ENCODE peak calls at places on chromosomes 7 and 10, in five cellular contexts. G, N, R, M and P are unnamed samples. For H3K27me3, the result is how much of the 10 kb centered on the place peaks cover.

GRCh38 chr7:76191783-76192240 is 9.9 kb upstream of the SRRM3 start:
- DNase-seq in G (no peak), N (no peak), R (peak), M (no peak), P (no peak)

GRCh38 chr10:62540389-62540788 is 166.2 kb downstream of the ZNF365 start:
- DNase-seq in G (no peak), N (no peak), R (no peak), M (no peak), P (no peak)

GRCh38 chr7:130942211-130942964 is 208.4 kb upstream of the KLF14 start:
- DNase-seq in G (peak), N (no peak), R (no peak), M (peak), P (no peak)

GRCh38 chr10:129918836-129919235 is 45.2 kb downstream of the EBF3 start:
- DNase-seq in G (no peak), N (no peak), R (no peak), M (no peak), P (peak)

GRCh38 chr10:49227406-49227805 is 39.2 kb upstream of the TMEM273 start:
- DNase-seq in G (no peak), N (no peak), R (no peak), M (no peak), P (no peak)

GRCh38 chr7:126856691-126857291 is 395.9 kb downstream of the GRM8 start:
- DNase-seq in G (no peak), N (peak), R (no peak), M (no peak), P (no peak)

GRCh38 chr10:15120523-15120922 is 23.4 kb downstream of the RPP38 start:
- DNase-seq in G (no peak), N (no peak), R (no peak), M (no peak), P (no peak)

GRCh38 chr7:129493555-129493954 is 8.8 kb upstream of the SMKR1 start:
- DNase-seq in G (no peak), N (peak), R (no peak), M (no peak), P (no peak)

GRCh38 chr10:22103701-22104100 is 100.2 kb upstream of the DNAJC1 start:
- DNase-seq in G (no peak), N (no peak), R (no peak), M (no peak), P (no peak)

GRCh38 chr7:138814806-138815332 is 16.9 kb upstream of the ATP6V0A4 start:
- DNase-seq in G (no peak), N (no peak), R (no peak), M (no peak), P (no peak)

GRCh38 chr7:133860628-133861135 is 266.5 kb upstream of the LRGUK start:
- DNase-seq in G (no peak), N (no peak), R (no peak), M (no peak), P (no peak)

GRCh38 chr7:71645836-71646235 is 513.9 kb downstream of the GALNT17 start:
- DNase-seq in G (no peak), N (no peak), R (no peak), M (no peak), P (no peak)

GRCh38 chr10:118309911-118310310 is 32.2 kb downstream of the FAM204A start:
- DNase-seq in G (no peak), N (no peak), R (no peak), M (no peak), P (no peak)

GRCh38 chr7:47759056-47759706 is 177.3 kb upstream of the TNS3 start:
- DNase-seq in G (no peak), N (no peak), R (no peak), M (no peak), P (no peak)

GRCh38 chr7:131231381-131232220 is 96.1 kb upstream of the MKLN1 start:
- DNase-seq in G (peak), N (peak), R (peak), M (no peak), P (peak)

GRCh38 chr7:157513162-157513621 is 176.4 kb downstream of the DNAJB6 start:
- DNase-seq in G (no peak), N (no peak), R (no peak), M (no peak), P (no peak)
- H3K27me3 ChIP-seq in G (under half), N (under half), R (under half), M (under half), P (under half)

DNA sequence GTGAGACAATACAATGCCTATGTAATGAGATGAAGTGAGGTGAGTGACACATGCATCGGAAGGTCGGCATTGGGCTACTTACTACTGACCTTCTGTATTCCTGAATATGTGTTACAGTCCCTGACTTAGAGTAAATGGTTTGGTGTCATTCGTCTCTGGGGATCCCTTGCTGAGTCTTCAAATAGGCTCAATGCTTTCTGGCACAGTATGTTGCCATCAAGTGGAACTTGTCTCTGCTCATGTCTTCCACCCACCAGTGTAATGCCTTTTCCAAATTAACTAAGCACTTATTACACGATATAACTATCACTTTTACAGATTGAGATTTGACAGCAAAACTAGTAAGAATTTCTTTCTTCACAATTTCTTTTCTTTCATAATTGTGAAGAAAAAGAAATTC is 10.9 kb downstream of the CUL2 start:
- DNase-seq in G (no peak), N (no peak), R (no peak), M (no peak), P (no peak)
- H3K4me3 ChIP-seq in G (no peak), N (no peak), R (no peak), M (no peak), P (no peak)

DNA sequence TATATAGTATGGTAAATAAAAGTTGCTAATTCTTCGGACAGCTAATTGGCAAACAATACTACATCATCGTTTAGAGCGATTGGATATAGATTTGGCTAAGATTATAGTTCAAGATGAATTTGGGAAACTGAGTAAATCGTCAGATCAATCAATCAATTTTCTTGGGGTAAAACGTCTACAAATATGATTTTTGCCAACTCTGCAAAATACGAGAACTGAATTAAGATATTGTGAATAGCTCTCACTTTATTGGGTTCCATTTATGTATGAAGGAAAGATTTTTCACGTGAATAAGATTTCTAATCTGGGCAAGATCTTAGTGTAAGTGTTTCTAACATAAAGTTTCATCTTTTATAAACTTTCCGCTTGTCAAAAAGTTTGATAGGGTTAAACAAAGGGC is 132.9 kb upstream of the AGR3 start:
- DNase-seq in G (no peak), N (no peak), R (no peak), M (no peak), P (no peak)
- H3K27me3 ChIP-seq in G (under half), N (under half), R (under half), M (under half), P (under half)

GRCh38 chr10:101215397-101216206 is 13.7 kb downstream of the LBX1 start:
- DNase-seq in G (no peak), N (no peak), R (no peak), M (no peak), P (no peak)

GRCh38 chr10:101216207-101216607 is 13.1 kb downstream of the LBX1 start:
- DNase-seq in G (no peak), N (peak), R (no peak), M (no peak), P (no peak)

GRCh38 chr10:101217450-101218281 is 11.6 kb downstream of the LBX1 start:
- DNase-seq in G (peak), N (no peak), R (no peak), M (peak), P (no peak)

GRCh38 chr10:101218423-101219136 is 10.7 kb downstream of the LBX1 start:
- DNase-seq in G (no peak), N (no peak), R (no peak), M (no peak), P (no peak)

GRCh38 chr10:101216631-101217425 is 12.4 kb downstream of the LBX1 start:
- DNase-seq in G (no peak), N (no peak), R (no peak), M (no peak), P (no peak)
- H3K4me3 ChIP-seq in G (no peak), N (peak), R (no peak), M (no peak), P (no peak)

GRCh38 chr7:22008683-22009082 is 63.0 kb upstream of the CDCA7L start:
- DNase-seq in G (no peak), N (no peak), R (no peak), M (no peak), P (no peak)

GRCh38 chr7:22008011-22008410 is 62.3 kb upstream of the CDCA7L start:
- DNase-seq in G (no peak), N (no peak), R (no peak), M (no peak), P (no peak)

GRCh38 chr7:22016547-22016946 is 70.8 kb upstream of the CDCA7L start:
- DNase-seq in G (no peak), N (no peak), R (no peak), M (no peak), P (no peak)

DNA sequence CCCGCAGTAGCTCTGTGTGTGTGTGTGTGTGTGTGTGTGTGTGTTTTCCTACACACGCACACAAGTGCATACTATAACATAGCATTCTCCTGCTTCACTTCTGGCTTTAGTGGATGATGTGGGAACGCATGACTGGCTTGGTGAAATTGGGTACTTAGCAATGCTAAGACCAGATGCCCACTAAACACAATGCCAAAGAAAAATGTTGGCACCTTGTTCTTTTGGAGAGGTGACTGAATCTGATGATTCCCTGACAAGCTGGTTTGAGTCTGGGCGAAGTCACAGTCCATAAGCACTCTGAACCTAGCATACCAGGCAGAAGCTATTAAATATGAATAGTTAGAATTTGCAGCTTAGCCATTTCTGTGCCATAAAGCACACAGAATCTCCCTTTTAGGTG is 68.0 kb upstream of the CDCA7L start:
- DNase-seq in G (no peak), N (no peak), R (no peak), M (no peak), P (no peak)
- H3K27me3 ChIP-seq in G (under half), N (under half), R (under half), M (under half), P (under half)